ENCODE peak calls at places on chromosomes 1 and 21, in six cellular contexts. V, Q, R, A, M and U are unnamed samples.

GRCh38 chr21:44402323-44403105 is 49.1 kb downstream of the TRPM2 start:
- DNase-seq in R (no peak), M (no peak), V (no peak), A (no peak), Q (no peak), U (no peak)

GRCh38 chr1:57424231-57425027 is 569 bp upstream of the DAB1 start:
- DNase-seq in R (peak), M (no peak), V (peak), A (peak), Q (peak), U (no peak)

GRCh38 chr1:232709339-232709738 is 79.4 kb upstream of the SIPA1L2 start:
- DNase-seq in R (no peak), M (peak), V (peak), A (no peak), Q (no peak), U (no peak)

GRCh38 chr1:29368936-29369932 is 132.9 kb downstream of the PTPRU start:
- DNase-seq in Q (no peak), M (no peak), A (no peak), V (no peak), R (no peak), U (no peak)

GRCh38 chr1:64828829-64829228 is 84.0 kb downstream of the RAVER2 start:
- DNase-seq in R (no peak), M (no peak), A (no peak), Q (no peak), V (no peak), U (no peak)

GRCh38 chr1:236753554-236753953 is 41.5 kb upstream of the MTR start:
- DNase-seq in A (peak), M (no peak), Q (peak), V (no peak), R (no peak), U (no peak)

GRCh38 chr1:213669964-213670691 is 317.6 kb upstream of the PROX1 start:
- DNase-seq in M (no peak), R (no peak), V (no peak), A (no peak), Q (no peak), U (no peak)

GRCh38 chr21:36745459-36745858 is 46.5 kb downstream of the SIM2 start:
- DNase-seq in R (no peak), A (no peak), M (no peak), V (no peak), Q (no peak), U (no peak)

GRCh38 chr1:59107916-59108315 is 189.0 kb upstream of the FGGY start:
- DNase-seq in A (no peak), Q (no peak), V (no peak), R (no peak), M (no peak), U (no peak)

GRCh38 chr1:16927711-16928485 is 6.2 kb downstream of the CROCC start:
- DNase-seq in V (no peak), A (no peak), R (no peak), M (no peak), Q (no peak), U (no peak)

GRCh38 chr1:233113009-233113712 is 162.8 kb downstream of the NTPCR start:
- DNase-seq in M (peak), R (peak), V (peak), Q (peak), A (peak), U (peak)

GRCh38 chr1:61318319-61319125 is 236.2 kb downstream of the NFIA start:
- DNase-seq in M (peak), A (peak), R (no peak), Q (peak), V (peak), U (no peak)

GRCh38 chr1:112507896-112508241 is 896 bp upstream of the WNT2B start:
- DNase-seq in V (no peak), R (no peak), A (peak), Q (no peak), M (no peak), U (no peak)

GRCh38 chr1:196433000-196433399 is 175.2 kb downstream of the KCNT2 start:
- DNase-seq in R (no peak), V (no peak), Q (no peak), A (no peak), M (no peak), U (no peak)

GRCh38 chr1:65467536-65467935 is 47.1 kb downstream of the LEPR start:
- DNase-seq in M (no peak), A (no peak), Q (peak), V (peak), R (no peak), U (no peak)

GRCh38 chr1:248404024-248404423 is 1.2 kb downstream of the OR2T1 start:
- DNase-seq in M (no peak), Q (peak), R (no peak), A (no peak), V (no peak), U (no peak)

GRCh38 chr1:200625381-200625824 is 4.9 kb upstream of the KIF14 start:
- DNase-seq in R (no peak), A (peak), M (no peak), Q (peak), V (peak), U (no peak)

GRCh38 chr1:15283500-15283899 is 36.5 kb downstream of the FHAD1 start:
- DNase-seq in Q (no peak), A (no peak), R (peak), M (no peak), V (peak), U (peak)

GRCh38 chr1:59484090-59484489 is 187.2 kb downstream of the FGGY start:
- DNase-seq in Q (peak), V (peak), M (peak), A (peak), R (peak), U (no peak)

GRCh38 chr1:82455342-82455741 is 654.6 kb downstream of the ADGRL2 start:
- DNase-seq in Q (no peak), A (peak), R (no peak), M (no peak), V (no peak), U (no peak)

GRCh38 chr1:151156515-151156819 is at the start of gene TNFAIP8L2:
- DNase-seq in A (no peak), M (no peak), R (no peak), Q (no peak), V (no peak), U (no peak)

GRCh38 chr1:234772345-234773147 is 162.6 kb upstream of the IRF2BP2 start:
- DNase-seq in V (peak), M (peak), A (peak), Q (peak), R (peak), U (peak)

GRCh38 chr1:143661418-143662120 is 310.2 kb downstream of the FAM72C start:
- DNase-seq in A (no peak), M (no peak), V (no peak), R (no peak), Q (no peak), U (no peak)

GRCh38 chr1:46202975-46203737 is at the start of gene LURAP1:
- DNase-seq in M (peak), Q (peak), V (peak), R (peak), A (peak), U (no peak)

GRCh38 chr1:17122449-17123194 is 3.4 kb upstream of the PADI2 start:
- DNase-seq in R (no peak), A (no peak), M (no peak), Q (peak), V (peak), U (no peak)

GRCh38 chr1:27643626-27644368 is 8.8 kb upstream of the FGR start:
- DNase-seq in A (peak), Q (peak), R (peak), V (peak), M (no peak), U (no peak)

GRCh38 chr1:157595356-157595755 is 2.5 kb downstream of the FCRL4 start:
- DNase-seq in V (no peak), M (no peak), A (no peak), R (no peak), Q (no peak), U (no peak)

GRCh38 chr1:87706198-87706597 is 377.5 kb downstream of the LMO4 start:
- DNase-seq in V (peak), A (no peak), Q (peak), R (no peak), M (peak), U (no peak)

GRCh38 chr1:85148524-85149250 is 52.1 kb downstream of the SYDE2 start:
- DNase-seq in A (peak), R (peak), V (peak), Q (peak), M (peak), U (no peak)

GRCh38 chr1:146032613-146033219 is 11.2 kb upstream of the HJV start:
- DNase-seq in V (peak), Q (peak), M (no peak), A (peak), R (no peak), U (no peak)

GRCh38 chr1:32900956-32901822 is at the start of gene TMEM54:
- DNase-seq in V (no peak), M (no peak), Q (no peak), A (peak), R (peak), U (no peak)

GRCh38 chr1:74395492-74395891 is 116.9 kb downstream of the LRRC53 start:
- DNase-seq in M (peak), A (peak), R (no peak), Q (no peak), V (peak), U (no peak)

GRCh38 chr1:62689524-62689923 is 1.3 kb upstream of the DOCK7 start:
- DNase-seq in M (no peak), R (no peak), V (peak), A (peak), Q (peak), U (no peak)

GRCh38 chr21:45289655-45290515 is 2.2 kb upstream of the POFUT2 start:
- DNase-seq in V (no peak), Q (peak), R (peak), A (peak), M (no peak), U (peak)

GRCh38 chr1:241714321-241715218 is 62.5 kb downstream of the WDR64 start:
- DNase-seq in Q (no peak), M (no peak), R (no peak), V (no peak), A (no peak), U (no peak)

GRCh38 chr1:200731654-200732332 is 6.9 kb upstream of the CAMSAP2 start:
- DNase-seq in V (no peak), Q (no peak), R (no peak), M (no peak), A (no peak), U (no peak)

GRCh38 chr1:215970406-215970805 is 403.3 kb downstream of the KCTD3 start:
- DNase-seq in R (no peak), Q (no peak), V (peak), A (no peak), M (no peak), U (no peak)

GRCh38 chr1:25912076-25912831 is 6.0 kb upstream of the STMN1 start:
- DNase-seq in R (no peak), M (no peak), Q (peak), A (peak), V (peak), U (no peak)

GRCh38 chr1:175192630-175193338 is at the start of gene KIAA0040:
- DNase-seq in R (peak), M (no peak), V (peak), A (peak), Q (peak), U (peak)

GRCh38 chr1:85440584-85440983 is 24.4 kb downstream of the DDAH1 start:
- DNase-seq in Q (no peak), A (no peak), V (no peak), R (no peak), M (no peak), U (no peak)

GRCh38 chr1:247347395-247348222 is 15.9 kb upstream of the ZNF496 start:
- DNase-seq in A (no peak), M (no peak), V (no peak), R (no peak), Q (no peak), U (no peak)
- H3K4me3 ChIP-seq in A (peak), M (peak), V (no peak), R (peak), Q (no peak), U (peak)

GRCh38 chr1:50080904-50081586 is 27.7 kb upstream of the ELAVL4 start:
- DNase-seq in A (no peak), M (no peak), R (no peak), V (no peak), Q (peak), U (no peak)
- H3K4me3 ChIP-seq in A (no peak), M (no peak), R (no peak), V (no peak), Q (no peak), U (no peak)

GRCh38 chr1:205313681-205314308 is 7.8 kb downstream of the NUAK2 start:
- DNase-seq in Q (peak), M (no peak), V (peak), R (peak), A (peak), U (no peak)
- H3K4me3 ChIP-seq in Q (no peak), M (peak), V (peak), R (peak), A (no peak), U (no peak)

GRCh38 chr1:53454019-53454418 is 5.2 kb upstream of the DMRTB1 start:
- DNase-seq in V (no peak), R (no peak), M (no peak), A (no peak), Q (no peak), U (no peak)
- H3K4me3 ChIP-seq in V (no peak), R (no peak), M (no peak), A (no peak), Q (no peak), U (no peak)

GRCh38 chr21:32455548-32455947 is 43.0 kb downstream of the EVA1C start:
- DNase-seq in Q (no peak), V (no peak), R (no peak), A (no peak), M (no peak), U (peak)

GRCh38 chr21:32456497-32456918 is 44.0 kb downstream of the EVA1C start:
- DNase-seq in Q (peak), R (no peak), M (no peak), V (peak), A (peak), U (no peak)

GRCh38 chr21:32457962-32458361 is 45.5 kb downstream of the EVA1C start:
- DNase-seq in V (no peak), Q (no peak), M (no peak), A (no peak), R (no peak), U (no peak)

GRCh38 chr21:32459972-32460371 is 47.5 kb downstream of the EVA1C start:
- DNase-seq in R (no peak), M (no peak), Q (peak), V (no peak), A (no peak), U (no peak)

DNA sequence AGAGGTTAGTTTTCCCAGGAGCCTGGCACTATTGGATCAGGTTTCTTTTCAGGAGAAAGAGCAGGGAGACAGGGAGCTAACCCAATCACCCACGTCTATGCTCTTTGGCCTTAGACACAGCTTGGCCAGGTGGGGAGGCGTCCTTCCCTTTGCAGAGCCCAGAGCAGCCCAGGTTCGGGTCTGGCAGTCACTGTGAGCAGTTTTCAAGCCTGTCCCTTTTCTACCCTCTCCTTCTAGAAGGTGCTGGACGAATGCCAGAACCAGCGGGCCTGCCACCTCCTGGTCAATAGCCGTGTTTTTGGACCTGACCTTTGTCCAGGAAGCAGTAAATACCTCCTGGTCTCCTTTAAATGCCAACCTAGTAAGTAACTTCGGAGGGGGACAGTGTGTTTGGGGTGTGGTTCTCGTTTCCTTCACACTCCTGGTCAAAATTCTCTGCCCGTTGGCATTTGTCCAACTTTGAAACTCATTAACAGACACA is 44.9 kb downstream of the EVA1C start:
- DNase-seq in M (no peak), R (peak), A (no peak), Q (peak), V (no peak), U (peak)
- H3K4me3 ChIP-seq in M (no peak), R (no peak), A (no peak), Q (no peak), V (no peak), U (no peak)

DNA sequence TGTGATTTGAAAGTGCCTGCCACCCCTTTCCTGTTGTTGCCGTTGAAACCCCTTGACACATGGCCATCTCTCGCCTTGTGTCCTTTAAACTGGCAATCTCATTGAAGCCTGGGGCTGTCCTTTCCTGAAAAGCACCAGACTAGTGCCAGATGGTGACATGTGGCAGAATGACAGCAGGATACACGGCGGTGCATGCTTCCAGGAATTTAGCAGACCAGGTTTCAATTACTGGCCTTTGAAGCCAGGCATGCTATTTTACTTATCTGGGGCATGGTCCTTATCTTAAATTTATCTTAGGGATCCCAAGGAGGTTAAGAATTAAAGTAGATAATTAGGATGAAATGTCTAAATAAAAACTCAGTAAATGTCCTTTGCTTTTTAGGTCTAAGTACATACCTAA is 15.2 kb downstream of the PLPPR4 start:
- DNase-seq in R (no peak), Q (no peak), M (no peak), V (no peak), A (no peak), U (no peak)
- H3K4me3 ChIP-seq in R (no peak), Q (no peak), M (no peak), V (no peak), A (no peak), U (no peak)

DNA sequence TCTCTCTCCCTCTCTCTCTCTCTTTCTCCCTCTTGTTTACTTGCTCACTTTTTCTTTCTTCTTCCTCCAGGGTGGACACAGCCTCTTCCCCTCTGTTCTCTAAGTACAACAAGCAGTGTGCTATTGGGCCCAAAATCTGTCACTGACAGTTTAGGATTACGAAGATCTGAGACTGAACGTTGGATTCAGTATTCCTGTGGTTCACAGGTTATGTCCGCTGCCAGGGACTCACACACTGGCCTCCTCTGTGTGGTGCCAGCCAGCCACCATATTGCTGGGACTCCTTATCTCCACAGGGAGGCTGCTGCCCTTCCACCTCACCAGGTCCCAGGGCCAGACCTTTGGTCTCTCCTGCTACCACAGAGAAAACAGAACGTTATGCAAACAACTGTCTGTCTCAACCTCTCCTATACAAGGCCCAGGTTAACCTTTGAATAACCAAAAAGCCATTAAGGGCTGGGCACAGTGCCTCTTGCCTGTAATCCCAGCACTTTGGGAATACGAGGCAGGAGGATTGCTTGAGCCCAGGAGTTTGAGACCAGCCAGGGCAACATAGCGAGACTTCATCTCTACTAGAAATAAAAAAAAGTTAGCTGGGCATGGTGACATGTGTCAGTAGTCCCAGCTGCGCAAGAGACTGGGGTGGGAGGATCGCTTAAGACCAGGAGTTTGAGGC is 171.9 kb upstream of the RAB4A start:
- DNase-seq in V (no peak), R (no peak), Q (no peak), A (no peak), M (no peak), U (no peak)
- H3K4me3 ChIP-seq in V (no peak), R (no peak), Q (no peak), A (no peak), M (no peak), U (no peak)

GRCh38 chr1:180935326-180936109 is 22.8 kb downstream of the KIAA1614 start:
- DNase-seq in A (no peak), V (no peak), Q (no peak), R (no peak), M (no peak), U (no peak)

GRCh38 chr1:180933141-180933540 is 20.4 kb downstream of the KIAA1614 start:
- DNase-seq in R (no peak), M (no peak), A (no peak), Q (no peak), V (no peak), U (no peak)

GRCh38 chr1:180936110-180937011 is 23.7 kb downstream of the KIAA1614 start:
- DNase-seq in A (no peak), V (no peak), M (no peak), R (no peak), Q (no peak), U (no peak)

GRCh38 chr1:180932373-180932772 is 19.7 kb downstream of the KIAA1614 start:
- DNase-seq in V (no peak), Q (no peak), R (no peak), A (no peak), M (no peak), U (no peak)

DNA sequence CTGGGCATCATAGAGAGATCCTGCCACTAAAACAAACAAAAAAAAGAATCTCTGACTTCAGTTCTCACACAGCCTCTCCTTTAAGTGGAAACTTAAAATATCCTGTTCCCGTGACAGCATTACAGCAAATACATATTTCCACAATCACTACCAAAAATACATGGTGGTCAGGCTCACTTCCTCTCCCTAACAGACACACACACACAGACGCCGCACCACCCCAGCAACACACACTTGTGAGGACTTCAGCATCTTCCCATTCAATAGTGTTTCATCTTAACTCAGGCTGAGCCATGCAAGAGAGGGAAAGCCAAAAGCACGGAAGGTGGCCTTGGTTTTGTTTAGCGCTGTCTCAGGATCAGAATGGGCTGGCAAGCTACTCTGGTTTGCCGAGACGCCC is 21.9 kb downstream of the KIAA1614 start:
- DNase-seq in A (no peak), V (no peak), Q (no peak), R (no peak), M (no peak), U (no peak)
- H3K4me3 ChIP-seq in A (no peak), V (no peak), Q (no peak), R (no peak), M (no peak), U (no peak)

GRCh38 chr1:231417503-231417902 is 4.6 kb downstream of the EGLN1 start:
- DNase-seq in M (no peak), R (no peak), A (no peak), Q (no peak), V (no peak), U (no peak)
- H3K4me3 ChIP-seq in M (peak), R (peak), A (peak), Q (peak), V (peak), U (peak)